ENCODE peak calls at places on chromosome 3, in six cellular contexts. F is foreskin fibroblast, V is nucleus accumbens, C is heart left ventricle, P is GM13976, W is GM04503. E is an unnamed sample.

GRCh38 chr3:81666502-81667121 is 94.8 kb downstream of the GBE1 start:
- DNase-seq in W (no peak), P (peak; percentile 37), F (peak; percentile 43), C (no peak), V (no peak), E (no peak)

GRCh38 chr3:141795719-141796435 is 32.7 kb downstream of the GRK7 start:
- DNase-seq in C (peak; percentile 17), F (peak; percentile 91), W (no peak), P (no peak), V (no peak), E (peak; percentile 42)

GRCh38 chr3:42159706-42160472 is 68.7 kb downstream of the TRAK1 start:
- DNase-seq in F (peak; percentile 25), W (no peak), P (peak; percentile 70), C (peak; percentile 47), V (no peak), E (peak; percentile 10)

GRCh38 chr3:122123885-122124284 is 59.6 kb upstream of the CASR start:
- DNase-seq in F (no peak), C (no peak), P (no peak), V (no peak), W (no peak), E (no peak)

GRCh38 chr3:111616417-111617105 is 21.4 kb upstream of the ZBED2 start:
- DNase-seq in F (peak; percentile 25), W (no peak), P (no peak), C (no peak), V (no peak), E (peak; percentile 49)

GRCh38 chr3:101861978-101862421 is 12.7 kb downstream of the NFKBIZ start:
- DNase-seq in C (no peak), V (no peak), F (no peak), W (no peak), P (no peak), E (no peak)

GRCh38 chr3:149752788-149753136 is 473 bp upstream of the COMMD2 start:
- DNase-seq in C (no peak), V (no peak), F (no peak), W (no peak), P (no peak), E (no peak)

GRCh38 chr3:191131305-191131704 is 67.7 kb upstream of the OSTN start:
- DNase-seq in F (no peak), V (no peak), P (no peak), C (no peak), W (no peak), E (no peak)

GRCh38 chr3:114584734-114585371 is 291.0 kb downstream of the TIGIT start:
- DNase-seq in F (no peak), P (no peak), V (no peak), C (peak; percentile 27), W (no peak), E (no peak)

GRCh38 chr3:138861755-138862333 is 27.1 kb upstream of the PIK3CB start:
- DNase-seq in W (no peak), F (peak; percentile 70), V (no peak), C (no peak), P (no peak), E (no peak)